ENCODE peak calls at places on chromosomes 13 and 19, in six cellular contexts. M is body of pancreas, N is breast epithelium, F is right lobe of liver, G is stomach, P is adrenal gland. Z is an unnamed sample. For H3K4me1, the result is how much of the 10 kb centered on the place peaks cover.

GRCh38 chr13:79631260-79631659 is 150.3 kb downstream of the NDFIP2 start:
- DNase-seq in M (peak), N (peak), F (no peak), G (no peak), P (peak), Z (no peak)

GRCh38 chr19:19670070-19670551 is 1.5 kb downstream of the ZNF101 start:
- DNase-seq in M (no peak), N (no peak), F (no peak), G (no peak), P (no peak), Z (peak)

GRCh38 chr19:37874784-37875183 is 31.6 kb downstream of the WDR87 start:
- DNase-seq in M (no peak), N (no peak), F (no peak), G (no peak), P (no peak), Z (no peak)

GRCh38 chr19:36748431-36749275 is 24.0 kb downstream of the ZNF850 start:
- DNase-seq in M (no peak), N (no peak), F (no peak), G (no peak), P (no peak), Z (no peak)

GRCh38 chr19:15195381-15195964 is 5.3 kb downstream of the NOTCH3 start:
- DNase-seq in M (peak), N (peak), F (no peak), G (peak), P (peak), Z (no peak)

GRCh38 chr13:111338841-111339240 is 18.4 kb downstream of the TEX29 start:
- DNase-seq in M (no peak), N (no peak), F (no peak), G (no peak), P (no peak), Z (no peak)

GRCh38 chr19:799076-799881 is 2.0 kb downstream of the PTBP1 start:
- DNase-seq in M (peak), N (no peak), F (no peak), G (no peak), P (no peak), Z (no peak)

GRCh38 chr19:1471514-1472107 is 7.4 kb downstream of the C19orf25 start:
- DNase-seq in M (no peak), N (no peak), F (peak), G (no peak), P (no peak), Z (no peak)

GRCh38 chr19:5978606-5979552 is 939 bp upstream of the RANBP3 start:
- DNase-seq in M (no peak), N (no peak), F (no peak), G (no peak), P (no peak), Z (no peak)

GRCh38 chr19:42831221-42832019 is 48.1 kb downstream of the PSG1 start:
- DNase-seq in M (no peak), N (no peak), F (no peak), G (no peak), P (no peak), Z (no peak)

GRCh38 chr13:77868717-77869116 is 49.9 kb downstream of the EDNRB start:
- DNase-seq in M (no peak), N (no peak), F (no peak), G (no peak), P (no peak), Z (no peak)

GRCh38 chr19:38224014-38224862 is at the start of gene DPF1:
- DNase-seq in M (peak), N (no peak), F (no peak), G (peak), P (no peak), Z (peak)

GRCh38 chr13:65638572-65639168 is 1591.5 kb downstream of the PCDH9 start:
- DNase-seq in M (no peak), N (no peak), F (no peak), G (no peak), P (peak), Z (no peak)

GRCh38 chr13:106156468-106156867 is 379.0 kb downstream of the EFNB2 start:
- DNase-seq in M (no peak), N (no peak), F (no peak), G (no peak), P (no peak), Z (no peak)

GRCh38 chr13:44237276-44237767 is 136.3 kb upstream of the SERP2 start:
- DNase-seq in M (peak), N (peak), F (no peak), G (no peak), P (peak), Z (peak)

GRCh38 chr19:47726467-47726866 is 13.2 kb downstream of the EHD2 start:
- DNase-seq in M (no peak), N (no peak), F (no peak), G (no peak), P (no peak), Z (no peak)

GRCh38 chr19:47723573-47723923 is 10.3 kb downstream of the EHD2 start:
- DNase-seq in M (peak), N (peak), F (no peak), G (peak), P (peak), Z (peak)

GRCh38 chr19:47729468-47729798 is 15.9 kb upstream of the NOP53 start:
- DNase-seq in M (peak), N (peak), F (no peak), G (peak), P (no peak), Z (no peak)

GRCh38 chr19:47729799-47730520 is 15.4 kb upstream of the NOP53 start:
- DNase-seq in M (peak), N (peak), F (peak), G (peak), P (peak), Z (peak)

DNA sequence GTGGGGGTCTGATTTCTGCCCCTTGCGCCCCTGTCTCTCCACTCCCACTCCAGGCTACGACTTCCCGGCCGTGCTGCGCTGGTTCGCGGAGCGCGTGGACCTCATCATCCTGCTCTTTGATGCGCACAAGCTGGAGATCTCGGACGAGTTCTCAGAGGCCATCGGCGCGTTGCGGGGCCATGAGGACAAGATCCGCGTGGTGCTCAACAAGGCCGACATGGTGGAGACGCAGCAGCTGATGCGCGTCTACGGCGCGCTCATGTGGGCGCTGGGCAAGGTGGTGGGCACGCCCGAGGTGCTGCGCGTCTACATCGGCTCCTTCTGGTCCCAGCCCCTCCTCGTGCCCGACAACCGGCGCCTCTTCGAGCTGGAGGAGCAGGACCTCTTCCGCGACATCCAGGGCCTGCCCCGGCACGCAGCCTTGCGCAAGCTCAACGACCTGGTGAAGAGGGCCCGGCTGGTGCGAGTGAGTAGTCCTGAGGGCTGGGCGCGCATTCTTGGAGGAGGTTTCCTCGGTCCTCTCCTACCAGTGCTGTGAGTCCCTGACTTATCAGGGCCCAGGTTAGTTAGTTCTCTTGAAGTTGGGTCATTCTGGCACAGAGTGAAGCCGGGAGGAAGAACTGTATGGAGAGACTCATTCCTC is 12.7 kb downstream of the EHD2 start:
- DNase-seq in M (no peak), N (peak), F (no peak), G (no peak), P (no peak), Z (no peak)
- TF ChIP-seq POLR2A in M (no peak), N (no peak), F (no peak), G (no peak), P (no peak), Z (no peak)

DNA sequence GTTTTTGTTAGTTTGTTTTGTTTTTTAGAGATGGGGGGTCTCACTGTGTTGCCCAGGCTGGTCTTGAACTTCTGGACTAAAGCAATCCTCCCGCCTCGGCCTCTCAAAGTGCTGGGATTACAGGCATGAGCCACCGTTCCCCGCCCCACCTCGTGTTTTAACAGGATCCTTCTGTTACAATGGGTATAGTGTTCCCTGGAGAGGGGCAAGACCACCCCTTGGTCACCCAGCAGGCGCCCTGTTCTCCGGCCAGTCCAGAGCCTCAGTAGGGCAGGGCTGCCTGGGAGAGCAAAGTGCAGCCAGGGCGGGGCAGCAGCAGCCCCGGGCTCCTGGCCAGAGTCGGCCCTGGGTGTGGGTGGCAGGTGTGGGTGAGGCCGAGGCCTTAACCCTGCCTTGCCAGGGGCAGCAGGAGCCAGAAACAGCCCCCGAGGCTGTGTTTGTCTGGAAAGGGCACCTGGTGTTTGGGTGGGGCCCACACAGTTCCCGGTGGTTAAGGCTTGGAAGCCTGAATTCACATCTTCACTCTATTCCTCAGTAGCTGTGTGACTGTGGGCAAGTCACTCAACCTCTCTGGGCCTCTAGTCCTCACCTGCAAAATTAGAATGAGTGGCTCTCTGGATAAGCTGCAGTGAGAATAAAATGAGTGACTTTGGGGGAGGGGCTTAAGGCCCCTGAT is 7.2 kb downstream of the VASP start:
- DNase-seq in M (peak), N (no peak), F (peak), G (peak), P (no peak), Z (peak)
- H3K4me1 ChIP-seq in M (under half), N (under half), F (under half), G (half or more), P (under half), Z (under half)

GRCh38 chr19:50739841-50740426 is 16.8 kb downstream of the CLEC11A start:
- DNase-seq in M (no peak), N (no peak), F (no peak), G (no peak), P (no peak), Z (no peak)

GRCh38 chr19:50741179-50741933 is 18.2 kb downstream of the CLEC11A start:
- DNase-seq in M (no peak), N (no peak), F (no peak), G (no peak), P (no peak), Z (no peak)

GRCh38 chr19:50735869-50736268 is 12.7 kb downstream of the CLEC11A start:
- DNase-seq in M (no peak), N (no peak), F (no peak), G (no peak), P (no peak), Z (no peak)

GRCh38 chr19:50739132-50739746 is 16.1 kb downstream of the CLEC11A start:
- DNase-seq in M (no peak), N (no peak), F (no peak), G (no peak), P (no peak), Z (no peak)

DNA sequence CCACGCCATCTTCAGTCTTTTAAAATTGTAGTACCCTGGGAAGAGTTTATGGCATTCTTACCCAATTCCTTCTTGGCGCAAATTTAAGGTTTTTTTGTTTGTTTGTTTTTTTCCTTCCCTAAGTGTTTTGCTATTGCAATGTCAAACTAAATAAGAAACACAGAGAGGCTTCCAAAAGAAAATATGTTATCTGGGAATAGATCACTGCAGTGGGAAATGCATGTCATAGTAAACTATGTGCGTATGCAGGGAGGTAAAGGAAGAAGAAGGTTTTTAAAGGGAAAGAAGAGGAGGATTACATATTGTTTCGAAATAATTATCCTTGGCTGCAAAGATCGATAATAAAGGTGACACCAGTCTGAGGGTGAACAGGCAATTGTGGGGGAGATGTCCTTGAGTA is 13.2 kb downstream of the CLEC11A start:
- DNase-seq in M (no peak), N (no peak), F (no peak), G (no peak), P (no peak), Z (no peak)
- TF ChIP-seq POLR2A in M (no peak), N (no peak), F (no peak), G (no peak), P (no peak), Z (no peak)

GRCh38 chr13:49622174-49622946 is 5.9 kb upstream of the ARL11 start:
- DNase-seq in M (no peak), N (no peak), F (no peak), G (no peak), P (peak), Z (no peak)
- H3K4me1 ChIP-seq in M (under half), N (under half), F (under half), G (under half), P (under half), Z (under half)

GRCh38 chr19:45670670-45671453 is 2.8 kb downstream of the GIPR start:
- DNase-seq in M (peak), N (peak), F (peak), G (peak), P (peak), Z (peak)

GRCh38 chr19:45677351-45678230 is 9.6 kb downstream of the GIPR start:
- DNase-seq in M (peak), N (peak), F (peak), G (peak), P (peak), Z (peak)

GRCh38 chr19:45681391-45682015 is 10.2 kb downstream of the SNRPD2 start:
- DNase-seq in M (peak), N (peak), F (peak), G (peak), P (peak), Z (peak)

GRCh38 chr19:45682117-45682516 is 9.6 kb downstream of the SNRPD2 start:
- DNase-seq in M (no peak), N (no peak), F (no peak), G (no peak), P (no peak), Z (no peak)

GRCh38 chr19:45676851-45677263 is 8.8 kb downstream of the GIPR start:
- DNase-seq in M (peak), N (peak), F (peak), G (peak), P (peak), Z (no peak)
- TF ChIP-seq POLR2A in M (peak), N (no peak), F (no peak), G (no peak), P (no peak), Z (no peak)

Z was measured in Peyer's patch.